ENCODE peak calls at places on chromosomes 7 and 10, in seven cellular contexts. X is GM13977; S is CD4-positive, alpha-beta T cell; N is HuH-7.5; A is HL-60; B is endothelial cell; U is mucosa of descending colon. G is an unnamed sample.

GRCh38 chr10:63651864-63652263 is 130.7 kb downstream of the REEP3 start:
- DNase-seq in S (no peak), A (no peak), U (no peak), X (no peak), B (no peak), N (no peak), G (no peak)

GRCh38 chr7:22806754-22807153 is 15.9 kb downstream of the TOMM7 start:
- DNase-seq in X (no peak), U (no peak), N (no peak), S (no peak), A (no peak), B (no peak), G (no peak)

GRCh38 chr10:60123668-60124067 is 217.3 kb upstream of the CCDC6 start:
- DNase-seq in X (no peak), B (no peak), A (no peak), S (no peak), U (no peak), N (no peak), G (no peak)

GRCh38 chr10:43259981-43260761 is 6.7 kb downstream of the RASGEF1A start:
- DNase-seq in S (no peak), B (no peak), X (peak; percentile 31), U (no peak), N (no peak), A (peak; percentile 64), G (no peak)

GRCh38 chr10:76115471-76116155 is 684.2 kb downstream of the LRMDA start:
- DNase-seq in B (no peak), X (no peak), N (no peak), U (no peak), A (no peak), S (no peak), G (no peak)

GRCh38 chr7:99840136-99840869 is 12.5 kb downstream of the CYP3A43 start:
- DNase-seq in A (no peak), N (no peak), S (no peak), U (no peak), X (no peak), B (no peak), G (no peak)

GRCh38 chr10:17113889-17114288 is 15.7 kb downstream of the CUBN start:
- DNase-seq in S (no peak), B (no peak), U (no peak), N (no peak), A (no peak), X (no peak), G (peak; percentile 16)

GRCh38 chr10:60905580-60905979 is 38.4 kb downstream of the RHOBTB1 start:
- DNase-seq in A (no peak), N (no peak), B (no peak), U (no peak), X (no peak), S (no peak), G (peak; percentile 85)